ENCODE peak calls at places on chromosomes 7 and 10, in four cellular contexts. E is testis, D is PC-9, Z is GM12878. N is an unnamed sample.

GRCh38 chr10:98673156-98673765 is 226.5 kb upstream of the HPS1 start:
- DNase-seq in E (no peak), D (no peak), Z (no peak), N (no peak)

GRCh38 chr10:57015595-57016303 is 654.7 kb upstream of the ZWINT start:
- DNase-seq in E (no peak), D (no peak), Z (no peak), N (no peak)

GRCh38 chr10:78869508-78870439 is 199.0 kb upstream of the ZMIZ1 start:
- DNase-seq in E (no peak), D (peak), Z (no peak), N (no peak)

GRCh38 chr10:132518572-132519381 is 18.8 kb upstream of the INPP5A start:
- DNase-seq in E (peak), D (peak), Z (no peak), N (no peak)

GRCh38 chr10:95341716-95342130 is 50.9 kb upstream of the PDLIM1 start:
- DNase-seq in E (no peak), D (no peak), Z (no peak), N (no peak)

GRCh38 chr10:131815366-131816156 is 85.2 kb upstream of the PPP2R2D start:
- DNase-seq in E (peak), D (no peak), Z (no peak), N (no peak)

GRCh38 chr10:18104223-18104872 is 35.9 kb upstream of the CACNB2 start:
- DNase-seq in E (peak), D (peak), Z (no peak), N (peak)

GRCh38 chr10:112832361-112832878 is 117.6 kb upstream of the TCF7L2 start:
- DNase-seq in E (no peak), D (no peak), Z (no peak), N (no peak)

GRCh38 chr7:129958643-129959479 is 6.1 kb upstream of the UBE2H start:
- DNase-seq in E (peak), D (peak), Z (no peak), N (no peak)

GRCh38 chr10:34102237-34102673 is 712.8 kb downstream of the PARD3 start:
- DNase-seq in E (peak), D (no peak), Z (no peak), N (no peak)

GRCh38 chr10:121803611-121804010 is 124.2 kb downstream of the ATE1 start:
- DNase-seq in E (no peak), D (no peak), Z (no peak), N (no peak)

GRCh38 chr10:30111340-30111980 is 52.1 kb upstream of the JCAD start:
- DNase-seq in E (no peak), D (peak), Z (no peak), N (no peak)

GRCh38 chr7:1545417-1546246 is 10.4 kb downstream of the TMEM184A start:
- DNase-seq in E (no peak), D (no peak), Z (no peak), N (no peak)
- TF ChIP-seq CTCF in E (no peak), D (peak), Z (no peak), N (no peak)

DNA sequence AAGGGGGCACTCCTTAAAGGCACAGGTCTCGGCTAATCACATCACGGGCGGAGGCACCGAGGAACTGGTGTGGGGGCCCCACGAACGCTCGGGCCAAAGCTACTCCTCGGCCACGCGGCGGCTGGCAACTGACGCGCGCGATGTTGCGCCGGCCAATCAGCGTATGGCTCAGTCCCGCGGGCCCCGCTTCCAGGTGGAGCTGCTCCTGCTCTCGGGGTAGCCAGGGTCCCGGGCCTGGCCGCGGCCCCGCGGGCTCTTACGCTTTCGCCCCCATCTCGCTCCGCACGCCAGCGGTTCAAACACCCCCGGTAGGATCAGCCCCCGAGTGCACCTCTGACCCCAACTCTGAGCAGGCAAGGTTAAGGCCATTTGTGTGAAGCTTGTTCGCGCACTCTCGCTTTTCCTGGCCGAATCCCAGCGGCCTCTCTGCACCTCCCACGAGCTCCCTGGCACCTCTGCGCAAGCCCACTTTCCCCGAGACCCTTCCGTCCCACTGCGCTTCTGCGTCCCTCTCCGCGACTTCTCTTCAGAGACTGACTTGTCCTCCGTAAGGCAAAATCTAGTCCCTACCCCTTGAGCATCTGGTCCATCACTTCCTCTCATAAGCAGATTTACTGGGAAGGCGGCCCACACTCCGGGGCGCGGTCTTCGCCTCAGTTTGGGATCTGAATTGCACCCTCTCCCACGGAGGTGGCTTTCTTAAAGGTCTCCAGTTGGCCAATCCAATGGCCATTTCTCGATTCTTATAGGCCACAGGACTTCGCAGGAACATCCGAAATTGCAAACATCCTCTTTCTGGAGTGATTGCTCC is 200.9 kb upstream of the TBX20 start:
- DNase-seq in E (peak), D (no peak), Z (no peak), N (no peak)
- H3K4me3 ChIP-seq in E (peak), D (no peak), Z (no peak), N (no peak)

GRCh38 chr7:132560105-132560504 is 16.2 kb downstream of the PLXNA4 start:
- DNase-seq in E (no peak), D (no peak), Z (no peak), N (no peak)

GRCh38 chr7:132554446-132554845 is 21.8 kb downstream of the PLXNA4 start:
- DNase-seq in E (no peak), D (no peak), Z (no peak), N (no peak)

GRCh38 chr7:132560825-132561529 is 15.3 kb downstream of the PLXNA4 start:
- DNase-seq in E (no peak), D (no peak), Z (no peak), N (no peak)

GRCh38 chr7:132558815-132559214 is 17.5 kb downstream of the PLXNA4 start:
- DNase-seq in E (no peak), D (no peak), Z (no peak), N (no peak)

DNA sequence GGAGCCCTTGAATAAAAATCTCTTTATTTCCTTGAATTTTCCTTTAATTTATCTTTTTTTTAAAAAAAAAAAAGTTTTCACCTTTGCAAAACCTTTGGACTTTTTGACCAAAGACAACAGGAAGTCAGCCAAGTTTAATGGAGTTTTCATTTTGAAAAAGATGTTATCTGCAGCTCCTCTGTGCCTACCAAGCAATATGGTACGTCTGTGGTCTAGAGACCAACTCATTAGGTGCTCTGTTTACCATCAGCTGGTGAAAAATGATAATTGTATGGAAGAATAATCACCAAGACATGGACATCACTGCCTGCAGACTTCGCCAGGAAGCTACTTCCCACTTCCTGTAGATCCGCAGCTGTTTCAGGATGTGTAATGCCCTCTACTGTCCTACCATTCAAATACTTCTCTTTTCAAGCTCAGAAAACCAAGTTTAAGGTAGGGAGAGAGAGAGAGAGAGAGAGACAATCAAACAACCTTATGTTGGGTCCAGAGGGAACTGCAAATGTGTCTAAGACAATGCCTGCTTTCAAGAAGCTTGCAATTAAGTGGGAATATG is 18.7 kb downstream of the PLXNA4 start:
- DNase-seq in E (no peak), D (no peak), Z (no peak), N (no peak)
- TF ChIP-seq CTCF in E (no peak), D (no peak), Z (no peak), N (no peak)

DNA sequence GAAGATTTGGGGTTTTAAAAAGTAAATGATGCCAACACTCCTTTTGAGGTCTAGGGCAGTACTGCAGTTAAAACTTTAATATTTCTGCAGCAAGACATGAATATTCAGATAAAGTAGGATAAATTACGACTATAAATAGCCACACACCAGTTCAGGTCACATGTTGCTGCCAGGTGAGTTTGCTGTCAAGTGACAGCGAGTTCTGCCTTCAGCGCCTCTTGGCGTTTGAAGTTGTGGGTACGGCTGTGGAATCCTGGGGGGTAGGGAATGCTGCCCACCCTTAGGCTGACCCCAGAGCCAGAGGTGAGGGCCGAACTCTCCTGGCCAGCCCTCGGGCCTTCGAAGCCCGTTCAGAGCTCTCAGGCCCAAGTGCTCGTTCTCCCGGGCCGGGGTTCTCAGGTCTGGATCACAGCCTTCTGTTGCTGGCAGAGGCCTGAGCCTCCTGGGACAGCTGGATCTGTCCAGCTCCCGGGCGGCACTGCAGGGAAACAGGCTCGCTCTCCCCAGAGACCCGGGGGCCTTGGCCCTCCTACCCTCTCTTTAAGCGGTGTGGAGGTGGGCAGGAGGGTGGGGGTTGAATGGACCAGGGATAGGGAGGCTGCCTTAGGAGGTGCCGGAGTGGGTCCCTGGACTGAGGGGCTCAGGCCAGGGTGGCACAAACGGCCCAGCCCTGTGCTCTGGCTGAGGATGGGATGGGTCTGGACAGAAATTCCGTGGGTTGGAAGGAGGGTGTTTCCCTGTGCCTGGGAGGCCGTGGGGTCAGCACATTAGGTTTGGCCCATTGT is 5.4 kb downstream of the BRI3 start:
- DNase-seq in E (no peak), D (no peak), Z (no peak), N (no peak)
- H3K4me3 ChIP-seq in E (no peak), D (peak), Z (no peak), N (no peak)

DNA sequence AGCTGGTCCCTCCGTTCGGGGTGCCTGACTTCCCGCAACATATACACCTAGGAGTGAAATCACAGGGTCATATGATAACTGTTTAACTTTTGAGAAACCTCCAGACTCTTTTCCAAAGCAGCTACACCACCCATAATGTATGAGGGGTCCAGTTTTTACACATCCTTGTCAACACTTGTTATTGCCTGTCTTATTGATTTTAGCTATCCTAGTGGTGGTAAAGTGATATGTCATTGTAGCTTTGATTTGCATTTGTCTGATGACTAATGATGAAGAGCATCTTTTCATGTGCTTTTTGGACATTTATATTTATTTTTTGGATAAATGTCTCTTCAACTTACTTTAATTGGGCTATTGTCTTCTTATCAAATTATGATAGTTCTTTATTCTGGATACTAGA is 29.0 kb downstream of the SND1 start:
- DNase-seq in E (no peak), D (no peak), Z (no peak), N (no peak)
- TF ChIP-seq CTCF in E (no peak), D (no peak), Z (no peak), N (no peak)

DNA sequence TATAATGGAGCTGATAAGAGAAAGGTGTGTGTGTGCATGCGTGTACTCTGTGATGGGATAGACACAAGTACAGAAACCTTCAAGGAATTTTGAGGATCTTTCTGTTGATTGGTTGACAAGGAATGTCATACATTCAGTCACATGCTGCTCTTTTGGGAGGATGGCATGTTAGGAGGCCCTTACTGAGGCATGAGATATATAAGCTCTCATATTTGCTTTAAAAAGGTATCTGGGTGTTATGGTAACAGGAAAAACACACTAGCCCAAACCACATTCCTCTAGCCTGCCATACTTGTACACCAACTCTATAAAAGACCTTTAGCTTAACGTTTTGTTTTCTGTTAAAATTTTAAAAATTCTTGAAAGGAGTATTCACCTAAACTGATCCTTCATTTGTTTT is 72.5 kb upstream of the EGFR start:
- DNase-seq in E (no peak), D (peak), Z (no peak), N (no peak)
- H3K4me3 ChIP-seq in E (no peak), D (no peak), Z (no peak), N (no peak)

DNA sequence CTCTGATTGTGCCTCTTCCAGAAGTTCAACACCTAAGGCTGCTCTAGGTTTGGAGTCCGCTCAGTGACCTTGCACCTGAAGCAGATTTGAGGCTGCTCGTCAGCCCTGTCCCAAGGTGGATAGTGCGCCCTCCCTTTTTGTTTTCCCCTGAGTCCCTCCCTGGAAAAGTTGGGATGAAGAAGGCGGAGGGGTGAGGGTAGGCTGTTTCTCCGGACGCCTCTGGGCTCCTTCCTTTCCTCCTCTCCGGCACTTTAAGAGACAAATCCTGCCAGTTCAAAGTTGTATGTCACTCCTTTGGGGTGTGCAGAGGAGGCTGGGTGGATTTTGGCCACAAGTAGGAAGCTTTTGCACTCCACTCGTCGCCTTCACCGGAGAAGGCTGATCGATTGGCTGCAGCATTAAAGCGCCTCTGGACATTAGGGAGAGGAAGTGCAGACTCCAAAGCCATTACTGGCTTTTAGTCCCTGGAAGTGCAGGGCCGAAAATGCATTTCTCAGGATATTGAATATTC is 81.9 kb upstream of the PRKG1 start:
- DNase-seq in E (no peak), D (no peak), Z (no peak), N (no peak)
- TF ChIP-seq CTCF in E (no peak), D (no peak), Z (no peak), N (no peak)

DNA sequence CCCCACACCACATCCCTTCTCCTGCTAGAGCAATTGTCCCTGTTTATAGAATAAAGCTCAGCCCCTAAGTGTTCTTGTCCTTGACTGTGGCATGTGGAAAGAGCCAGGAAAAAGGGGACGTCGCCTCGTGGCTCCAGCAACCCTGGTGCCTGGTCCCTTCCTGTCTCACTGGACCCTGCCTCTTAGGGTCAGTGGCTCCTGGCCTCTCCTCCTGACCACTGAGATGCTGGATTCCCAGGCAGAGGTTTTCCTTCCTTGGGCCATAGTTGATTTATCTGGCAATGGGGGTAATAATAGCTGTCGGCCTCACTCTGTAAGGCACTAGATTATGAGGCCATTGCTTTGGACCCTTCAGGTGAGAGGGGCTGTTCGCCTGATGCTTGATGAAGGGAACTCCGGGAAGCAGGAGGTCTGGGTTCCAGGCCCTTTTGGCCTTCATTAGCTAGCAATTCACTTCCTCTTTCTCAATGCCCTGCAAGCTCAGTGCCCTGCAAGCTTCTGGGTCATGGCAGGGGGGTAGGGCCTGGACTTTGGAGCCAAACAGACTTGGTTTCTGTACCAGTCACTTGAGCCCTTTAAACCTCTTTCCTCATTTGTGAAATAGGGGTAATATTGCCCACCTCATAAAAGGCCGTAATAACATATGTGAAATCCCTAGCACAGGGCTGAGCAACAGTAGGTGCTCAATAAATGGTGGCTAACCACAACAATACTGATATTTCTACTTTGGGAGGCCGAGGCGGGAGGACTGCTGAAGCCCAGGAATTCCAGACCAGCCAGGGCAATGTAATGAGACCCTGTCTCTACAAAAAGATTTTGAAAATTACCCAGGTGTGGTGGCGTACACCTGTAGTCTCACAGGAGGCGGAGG is 1.1 kb downstream of the ASL start:
- DNase-seq in E (no peak), D (no peak), Z (no peak), N (no peak)
- H3K4me3 ChIP-seq in E (no peak), D (peak), Z (peak), N (peak)